ENCODE peak calls at places on chromosomes 12 and 14, in ten cellular contexts. V is heart left ventricle, O is progenitor cell of endocrine pancreas, I is activated B cell treated with CpG ODN at 0.5 μM for 24 hours, K is PC-3, U is thyroid gland, Y is Calu3, A is neural crest cell, X is uterus, B is AG09319. T is an unnamed sample.

GRCh38 chr12:50059440-50060119 is 2.2 kb downstream of the ASIC1 start:
- DNase-seq in B (no peak), O (no peak), V (no peak), X (no peak), U (no peak), I (no peak), K (no peak), Y (no peak), A (no peak), T (no peak)

GRCh38 chr14:35932659-35933159 is 106.6 kb downstream of the BRMS1L start:
- DNase-seq in V (no peak), Y (no peak), X (no peak), U (no peak), K (peak), A (no peak), O (no peak), B (no peak), I (no peak), T (no peak)

GRCh38 chr12:93166891-93167307 is 210.8 kb upstream of the NUDT4 start:
- DNase-seq in K (no peak), X (no peak), V (no peak), I (no peak), B (no peak), O (no peak), Y (no peak), U (no peak), A (no peak), T (no peak)

GRCh38 chr12:32535260-32535999 is 136.1 kb downstream of the FGD4 start:
- DNase-seq in O (peak), Y (peak), U (peak), V (peak), A (no peak), B (no peak), I (peak), K (peak), X (peak), T (no peak)

GRCh38 chr14:54762296-54762695 is 140.3 kb downstream of the GCH1 start:
- DNase-seq in A (no peak), X (no peak), B (no peak), K (no peak), U (no peak), V (no peak), O (no peak), Y (no peak), I (no peak), T (no peak)

GRCh38 chr12:21751517-21751916 is 23.0 kb downstream of the KCNJ8 start:
- DNase-seq in V (no peak), U (no peak), O (no peak), Y (no peak), X (no peak), A (no peak), B (no peak), I (no peak), K (no peak), T (no peak)

GRCh38 chr14:22569106-22569748 is 19.8 kb downstream of the DAD1 start:
- DNase-seq in I (no peak), B (no peak), Y (no peak), A (no peak), O (no peak), V (no peak), X (no peak), U (peak), K (no peak), T (no peak)

GRCh38 chr12:24708029-24708428 is 240.9 kb downstream of the BCAT1 start:
- DNase-seq in X (no peak), A (no peak), K (no peak), Y (no peak), I (no peak), B (no peak), O (no peak), V (no peak), U (no peak), T (no peak)

GRCh38 chr14:92960706-92961566 is 38.0 kb downstream of the CHGA start:
- DNase-seq in K (peak), B (no peak), I (no peak), Y (peak), A (no peak), O (no peak), X (no peak), V (no peak), U (no peak), T (no peak)

GRCh38 chr14:100988411-100988900 is 84.9 kb upstream of the RTL1 start:
- DNase-seq in Y (peak), B (no peak), U (no peak), V (no peak), O (no peak), X (no peak), I (no peak), K (peak), A (no peak), T (no peak)

GRCh38 chr12:82525616-82526015 is 161.1 kb upstream of the TMTC2 start:
- DNase-seq in K (no peak), A (no peak), V (no peak), O (no peak), Y (no peak), X (no peak), B (no peak), I (no peak), U (no peak), T (no peak)

GRCh38 chr14:60510976-60511599 is 2.1 kb downstream of the SIX6 start:
- DNase-seq in B (no peak), O (no peak), Y (no peak), V (no peak), A (no peak), I (no peak), X (no peak), U (no peak), K (no peak), T (no peak)

GRCh38 chr12:26870491-26871419 is 37.8 kb upstream of the ITPR2 start:
- DNase-seq in A (no peak), B (no peak), O (no peak), U (peak), X (no peak), K (peak), I (no peak), Y (peak), V (peak), T (no peak)

GRCh38 chr12:1660304-1661187 is 30.3 kb upstream of the ADIPOR2 start:
- DNase-seq in B (no peak), Y (peak), U (peak), O (no peak), X (peak), K (no peak), I (no peak), A (no peak), V (peak), T (no peak)

GRCh38 chr12:26614217-26614616 is 218.8 kb downstream of the ITPR2 start:
- DNase-seq in O (no peak), X (peak), B (no peak), A (peak), U (peak), V (peak), K (peak), Y (peak), I (no peak), T (no peak)

GRCh38 chr14:64035143-64035542 is 182.3 kb downstream of the SYNE2 start:
- DNase-seq in A (no peak), I (no peak), V (no peak), B (peak), X (no peak), O (no peak), K (no peak), Y (no peak), U (peak), T (no peak)

GRCh38 chr12:71214511-71215285 is 56.9 kb upstream of the TSPAN8 start:
- DNase-seq in V (no peak), A (no peak), O (no peak), Y (peak), I (no peak), K (no peak), U (no peak), X (no peak), B (no peak), T (no peak)

GRCh38 chr12:1885082-1885596 is 33.3 kb downstream of the CACNA2D4 start:
- DNase-seq in Y (no peak), O (no peak), K (no peak), V (no peak), U (no peak), B (no peak), I (no peak), X (no peak), A (no peak), T (no peak)

GRCh38 chr12:128830505-128830893 is 6.7 kb upstream of the SLC15A4 start:
- DNase-seq in Y (no peak), X (no peak), A (no peak), B (no peak), U (no peak), K (no peak), V (no peak), I (no peak), O (no peak), T (no peak)

GRCh38 chr14:103346286-103346685 is 12.2 kb downstream of the EIF5 start:
- DNase-seq in V (no peak), O (no peak), B (no peak), I (no peak), K (no peak), Y (no peak), A (no peak), U (no peak), X (no peak), T (no peak)

GRCh38 chr12:10048531-10048930 is 18.0 kb downstream of the CLEC9A start:
- DNase-seq in Y (no peak), B (no peak), O (no peak), K (no peak), X (no peak), U (no peak), A (no peak), V (no peak), I (no peak), T (no peak)

GRCh38 chr12:117507547-117507946 is 146.1 kb upstream of the NOS1 start:
- DNase-seq in V (no peak), A (no peak), O (no peak), X (no peak), K (peak), U (no peak), I (no peak), B (no peak), Y (no peak), T (no peak)

GRCh38 chr12:49939707-49940106 is 10.8 kb upstream of the AQP2 start:
- DNase-seq in V (no peak), O (no peak), B (no peak), A (no peak), Y (no peak), K (no peak), I (no peak), X (no peak), U (no peak), T (no peak)

GRCh38 chr12:83225806-83226205 is 539.1 kb downstream of the TMTC2 start:
- DNase-seq in B (no peak), A (no peak), O (no peak), X (no peak), V (no peak), I (no peak), K (no peak), Y (no peak), U (no peak), T (no peak)

GRCh38 chr12:132833341-132833740 is 4.7 kb upstream of the GOLGA3 start:
- DNase-seq in K (no peak), A (no peak), X (no peak), B (no peak), Y (no peak), I (no peak), V (no peak), U (no peak), O (no peak), T (no peak)

GRCh38 chr12:100199347-100200136 is 1.1 kb upstream of the ACTR6 start:
- DNase-seq in I (peak), O (peak), V (peak), A (peak), K (peak), Y (peak), X (peak), B (no peak), U (peak), T (peak)

GRCh38 chr14:88987516-88987915 is 163.1 kb downstream of the TTC8 start:
- DNase-seq in I (no peak), A (no peak), O (no peak), V (no peak), B (no peak), X (no peak), K (peak), Y (peak), U (no peak), T (no peak)

GRCh38 chr14:76829650-76830421 is 3.6 kb downstream of the LRRC74A start:
- DNase-seq in I (no peak), U (peak), B (no peak), X (no peak), A (peak), O (no peak), K (no peak), Y (peak), V (peak), T (no peak)

GRCh38 chr14:76828339-76829015 is 2.3 kb downstream of the LRRC74A start:
- DNase-seq in I (no peak), O (peak), X (no peak), A (no peak), Y (no peak), K (no peak), B (no peak), U (no peak), V (no peak), T (no peak)

GRCh38 chr14:76826122-76826521 is at the start of gene LRRC74A:
- DNase-seq in A (no peak), V (no peak), I (no peak), X (no peak), K (peak), U (no peak), Y (no peak), O (no peak), B (no peak), T (no peak)

GRCh38 chr14:76827696-76828301 is 1.6 kb downstream of the LRRC74A start:
- DNase-seq in A (no peak), V (peak), X (peak), Y (no peak), I (no peak), B (no peak), K (no peak), U (no peak), O (no peak), T (no peak)

DNA sequence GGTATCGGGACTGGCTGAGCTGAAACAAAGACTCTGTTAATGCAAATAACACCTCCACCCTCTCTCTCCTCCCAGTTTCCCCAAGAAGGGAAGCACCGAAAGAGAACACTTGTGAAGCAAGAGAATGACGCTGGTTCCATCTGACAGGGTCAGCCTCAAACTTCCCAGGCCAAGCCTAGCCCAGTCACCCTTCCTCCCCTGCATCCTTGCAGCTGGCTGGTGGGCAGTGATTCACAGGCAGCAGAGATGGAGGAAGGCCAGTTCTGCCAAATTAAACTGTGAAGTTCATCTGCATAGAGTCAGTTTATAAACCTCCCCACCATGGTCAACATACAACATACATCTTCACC is 2.8 kb downstream of the LRRC74A start:
- DNase-seq in I (no peak), K (no peak), B (no peak), A (no peak), Y (no peak), O (no peak), V (peak), U (no peak), X (no peak), T (no peak)
- TF ChIP-seq CTCF in I (no peak), K (no peak), B (no peak), A (no peak), Y (no peak), O (no peak), V (no peak), U (no peak), X (no peak), T (no peak)

DNA sequence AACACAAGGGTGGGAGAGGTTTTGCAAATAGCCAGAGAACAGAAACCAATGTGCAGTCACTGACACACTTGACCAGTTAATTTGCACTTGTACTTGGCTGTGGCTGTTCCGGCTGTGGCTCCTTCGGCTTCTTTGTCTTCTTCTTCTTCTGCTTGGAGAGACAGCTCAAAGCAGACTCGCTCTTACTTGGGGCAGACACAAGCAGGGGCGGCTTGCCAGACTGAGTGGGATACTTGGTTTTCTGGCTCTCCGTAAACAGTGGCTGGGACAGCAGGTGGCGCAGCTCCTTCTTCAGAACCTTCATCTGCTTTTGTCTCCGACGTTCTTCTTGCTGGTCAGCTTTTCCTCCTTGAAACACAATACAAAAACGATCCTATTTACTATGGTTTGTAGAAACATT is 25.0 kb downstream of the OTUB2 start:
- DNase-seq in K (peak), U (no peak), I (no peak), A (no peak), O (no peak), X (peak), V (peak), B (no peak), Y (peak), T (peak)
- TF ChIP-seq CTCF in K (peak), U (no peak), I (no peak), A (peak), O (peak), X (peak), V (peak), B (peak), Y (peak), T (peak)

GRCh38 chr12:69602954-69603353 is 7.8 kb downstream of the LRRC10 start:
- DNase-seq in V (no peak), X (no peak), O (no peak), K (no peak), B (no peak), U (no peak), A (no peak), I (no peak), Y (no peak), T (no peak)
- TF ChIP-seq CTCF in V (no peak), X (no peak), O (no peak), K (no peak), B (no peak), U (no peak), A (peak), I (no peak), Y (no peak), T (no peak)

GRCh38 chr12:3820122-3820521 is 53.1 kb downstream of the PARP11 start:
- DNase-seq in U (no peak), V (no peak), O (no peak), Y (no peak), X (no peak), K (peak), I (no peak), B (no peak), A (no peak), T (no peak)

GRCh38 chr12:3816266-3816665 is 56.9 kb downstream of the PARP11 start:
- DNase-seq in V (no peak), B (no peak), K (no peak), O (no peak), Y (no peak), U (no peak), I (no peak), A (no peak), X (no peak), T (no peak)

GRCh38 chr12:3821441-3821840 is 51.8 kb downstream of the PARP11 start:
- DNase-seq in A (no peak), Y (no peak), U (no peak), O (no peak), V (no peak), K (no peak), I (no peak), X (no peak), B (no peak), T (no peak)
- TF ChIP-seq CTCF in A (no peak), Y (no peak), U (no peak), O (no peak), V (no peak), K (no peak), I (no peak), X (no peak), B (no peak), T (no peak)

DNA sequence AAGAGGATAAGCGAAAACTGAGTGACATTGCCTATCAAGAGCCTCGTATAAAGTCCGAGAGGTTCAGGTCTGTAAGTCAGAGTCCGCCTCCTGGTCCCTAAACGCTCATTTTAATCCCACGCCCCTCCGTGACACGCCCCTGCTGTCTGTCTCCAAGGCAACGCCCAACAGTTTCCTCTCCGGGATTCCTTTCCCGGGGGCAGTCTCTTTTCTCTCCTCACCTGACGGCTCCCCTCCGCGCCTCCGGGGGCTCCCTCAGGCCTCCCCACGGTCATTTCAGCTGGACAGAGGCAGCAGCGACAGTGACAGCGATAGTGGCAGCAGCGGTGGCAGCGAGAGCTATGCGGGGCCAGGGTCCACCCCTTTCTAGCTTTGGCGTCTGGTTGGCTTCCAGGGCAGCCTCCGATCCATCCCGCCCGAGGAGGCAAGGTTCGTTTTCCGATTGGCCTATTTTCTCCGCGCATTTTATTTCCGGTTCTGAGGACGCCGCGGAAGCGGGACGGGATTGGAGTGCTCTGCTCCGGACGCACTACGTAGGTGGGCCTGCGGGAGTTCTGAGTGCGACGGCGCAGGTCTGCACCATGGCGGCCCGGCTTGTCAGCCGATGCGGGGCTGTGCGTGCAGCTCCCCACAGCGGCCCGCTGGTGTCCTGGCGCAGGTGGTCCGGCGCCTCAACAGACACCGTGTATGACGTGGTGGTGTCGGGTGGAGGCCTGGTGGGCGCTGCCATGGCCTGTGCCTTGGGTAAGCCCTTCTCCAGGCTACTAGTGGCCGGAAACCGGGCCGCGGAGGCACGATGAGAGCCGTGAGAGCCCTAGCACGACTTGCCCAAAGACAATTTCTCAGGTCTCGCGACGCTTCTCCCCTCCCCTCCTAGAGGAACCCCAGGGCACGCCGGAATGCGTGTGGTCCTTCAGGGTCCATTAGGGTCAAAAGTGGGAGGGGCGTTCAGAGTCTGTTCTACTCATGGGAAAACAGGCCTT is at the start of the genes COQ6 and FAM161B:
- DNase-seq in V (peak), A (peak), Y (peak), B (peak), K (peak), I (peak), U (peak), O (peak), X (peak), T (peak)
- TF ChIP-seq CTCF in V (no peak), A (peak), Y (no peak), B (no peak), K (no peak), I (no peak), U (peak), O (peak), X (peak), T (no peak)

GRCh38 chr12:14418526-14418925 is 53.0 kb downstream of the ATF7IP start:
- DNase-seq in X (no peak), O (no peak), V (no peak), I (no peak), A (no peak), U (no peak), B (no peak), K (peak), Y (no peak), T (no peak)
- TF ChIP-seq CTCF in X (no peak), O (peak), V (peak), I (no peak), A (peak), U (no peak), B (peak), K (peak), Y (peak), T (peak)

GRCh38 chr12:112013601-112014402 is 576 bp downstream of the ERP29 start:
- DNase-seq in I (peak), O (peak), X (peak), K (peak), V (peak), U (peak), B (no peak), Y (peak), A (peak), T (peak)
- TF ChIP-seq CTCF in I (no peak), O (peak), X (no peak), K (no peak), V (no peak), U (no peak), B (no peak), Y (peak), A (peak), T (peak)

GRCh38 chr14:69059658-69060648 is 80.9 kb upstream of the ACTN1 start:
- DNase-seq in A (no peak), X (peak), V (no peak), U (no peak), O (no peak), I (no peak), B (no peak), K (peak), Y (no peak), T (no peak)

GRCh38 chr14:69054030-69054429 is 74.9 kb upstream of the ACTN1 start:
- DNase-seq in V (no peak), I (no peak), Y (no peak), U (peak), A (no peak), B (no peak), K (no peak), X (no peak), O (no peak), T (no peak)

GRCh38 chr14:69055125-69055524 is 76.0 kb upstream of the ACTN1 start:
- DNase-seq in O (no peak), V (no peak), B (no peak), Y (no peak), A (no peak), X (no peak), K (no peak), I (no peak), U (no peak), T (no peak)

GRCh38 chr14:69055973-69056372 is 76.9 kb upstream of the ACTN1 start:
- DNase-seq in V (no peak), O (no peak), I (no peak), X (no peak), A (no peak), Y (no peak), K (no peak), B (no peak), U (no peak), T (no peak)

GRCh38 chr14:69056389-69056788 is 77.3 kb upstream of the ACTN1 start:
- DNase-seq in V (no peak), K (no peak), U (no peak), Y (no peak), O (no peak), A (no peak), I (no peak), B (no peak), X (no peak), T (no peak)
- TF ChIP-seq CTCF in V (no peak), K (no peak), U (no peak), Y (no peak), O (no peak), A (no peak), I (no peak), B (no peak), X (peak), T (no peak)